ENCODE peak calls at places on chromosome 19, in four cellular contexts. B, P, K and X are unnamed samples.

GRCh38 chr19:48806518-48806817 is 4.4 kb downstream of the BCAT2 start:
- DNase-seq in P (peak; percentile 57), B (no peak), K (peak; percentile 33), X (no peak)

GRCh38 chr19:45123440-45123850 is 30.5 kb downstream of the PPP1R37 start:
- DNase-seq in K (no peak), B (no peak), P (no peak), X (no peak)

GRCh38 chr19:35281303-35281702 is 1.0 kb upstream of the HAMP start:
- DNase-seq in B (no peak), P (no peak), K (no peak), X (no peak)

GRCh38 chr19:39403331-39404312 is 3.0 kb upstream of the ZFP36 start:
- DNase-seq in B (peak; percentile 82), K (peak; percentile 95), P (peak; percentile 99), X (peak; percentile 83)

GRCh38 chr19:13834308-13834790 is 39.1 kb downstream of the ZSWIM4 start:
- DNase-seq in K (no peak), P (peak; percentile 80), B (no peak), X (no peak)

GRCh38 chr19:6464070-6464873 is at the start of gene CRB3:
- DNase-seq in B (no peak), P (no peak), K (peak; percentile 34), X (no peak)

GRCh38 chr19:49132974-49133609 is 13.7 kb downstream of the PPFIA3 start:
- DNase-seq in K (no peak), P (no peak), B (no peak), X (no peak)

GRCh38 chr19:12065100-12065538 is 588 bp downstream of the ZNF844 start:
- DNase-seq in P (peak; percentile 52), B (peak; percentile 10), K (peak; percentile 34), X (no peak)

GRCh38 chr19:13302521-13303270 is 152.5 kb downstream of the IER2 start:
- DNase-seq in P (no peak), K (no peak), B (no peak), X (no peak)

GRCh38 chr19:11260996-11261395 is 1.3 kb downstream of the DOCK6 start:
- DNase-seq in B (no peak), K (no peak), P (no peak), X (no peak)

GRCh38 chr19:3608750-3609322 is 2.2 kb upstream of the TBXA2R start:
- DNase-seq in B (no peak), P (no peak), K (no peak), X (no peak)

GRCh38 chr19:49701271-49701786 is 10.4 kb downstream of the CPT1C start:
- DNase-seq in K (no peak), B (no peak), P (no peak), X (no peak)

GRCh38 chr19:10762656-10763055 is 44.8 kb downstream of the DNM2 start:
- DNase-seq in B (no peak), K (no peak), P (no peak), X (no peak)

GRCh38 chr19:45824531-45825262 is 9.6 kb upstream of the RSPH6A start:
- DNase-seq in K (no peak), P (no peak), B (no peak), X (no peak)

GRCh38 chr19:46611791-46612190 is 10.7 kb downstream of the CALM3 start:
- DNase-seq in K (no peak), B (no peak), P (no peak), X (no peak)